ENCODE peak calls at places on chromosome 13, in eight cellular contexts. Y, Q, N, B, T, W, L and M are unnamed samples.

GRCh38 chr13:37342205-37342604 is 236.7 kb upstream of the CSNK1A1L start:
- DNase-seq in Y (no peak), Q (no peak), N (no peak), B (no peak), T (no peak), W (no peak), L (no peak), M (no peak)

GRCh38 chr13:68199271-68199670 is 969.1 kb upstream of the PCDH9 start:
- DNase-seq in Y (no peak), Q (no peak), N (no peak), B (no peak), T (no peak), W (no peak), L (no peak), M (no peak)

GRCh38 chr13:86906458-86906857 is 764.7 kb upstream of the SLITRK5 start:
- DNase-seq in Y (no peak), Q (no peak), N (no peak), B (no peak), T (no peak), W (no peak), L (no peak), M (no peak)

GRCh38 chr13:31965361-31966066 is 66.1 kb upstream of the FRY start:
- DNase-seq in Y (peak), Q (no peak), N (no peak), B (peak), T (no peak), W (no peak), L (no peak), M (no peak)

GRCh38 chr13:20397896-20398295 is 127.8 kb downstream of the CRYL1 start:
- DNase-seq in Y (no peak), Q (no peak), N (no peak), B (no peak), T (no peak), W (no peak), L (no peak), M (no peak)

GRCh38 chr13:40874138-40874776 is 84.8 kb downstream of the SLC25A15 start:
- DNase-seq in Y (no peak), Q (no peak), N (no peak), B (peak), T (no peak), W (no peak), L (no peak), M (no peak)

GRCh38 chr13:50170447-50171037 is 155.3 kb downstream of the KCNRG start:
- DNase-seq in Y (peak), Q (no peak), N (no peak), B (peak), T (no peak), W (no peak), L (no peak), M (no peak)

GRCh38 chr13:70568571-70568970 is 460.3 kb upstream of the KLHL1 start:
- DNase-seq in Y (peak), Q (no peak), N (peak), B (peak), T (peak), W (no peak), L (no peak), M (no peak)

GRCh38 chr13:111139874-111140561 is 24.9 kb downstream of the ARHGEF7 start:
- DNase-seq in Y (no peak), Q (no peak), N (peak), B (no peak), T (no peak), W (no peak), L (no peak), M (no peak)

GRCh38 chr13:113458218-113459065 is 5.2 kb upstream of the ADPRHL1 start:
- DNase-seq in Y (peak), Q (no peak), N (no peak), B (no peak), T (no peak), W (no peak), L (no peak), M (no peak)

GRCh38 chr13:40125336-40125735 is 469.9 kb downstream of the COG6 start:
- DNase-seq in Y (no peak), Q (no peak), N (no peak), B (no peak), T (no peak), W (no peak), L (no peak), M (no peak)

GRCh38 chr13:53028637-53029121 is at the start of gene OLFM4:
- DNase-seq in Y (no peak), Q (no peak), N (no peak), B (no peak), T (no peak), W (no peak), L (no peak), M (no peak)

GRCh38 chr13:19668778-19669177 is 35.3 kb downstream of the MPHOSPH8 start:
- DNase-seq in Y (no peak), Q (no peak), N (no peak), B (no peak), T (no peak), W (no peak), L (no peak), M (no peak)